ENCODE peak calls at places on chromosomes 11 and 22, in four cellular contexts. One of them, this sample, is unnamed.

GRCh38 chr11:62574363-62575057 is 819 bp upstream of the EEF1G start:
- DNase-seq in K562: peak; percentile 52
- DNase-seq in HCT116: no peak
- DNase-seq in HepG2: no peak
- DNase-seq in this sample: no peak

GRCh38 chr22:26949193-26949592 is 291.8 kb downstream of the MIAT start:
- DNase-seq in HCT116: no peak
- DNase-seq in HepG2: no peak
- DNase-seq in K562: no peak
- DNase-seq in this sample: no peak

GRCh38 chr11:8698917-8699441 is 16.4 kb downstream of the RPL27A start:
- DNase-seq in HepG2: no peak
- DNase-seq in K562: no peak
- DNase-seq in HCT116: no peak
- DNase-seq in this sample: no peak

GRCh38 chr11:118175031-118175531 is 1.4 kb downstream of the SCN2B start:
- DNase-seq in HCT116: no peak
- DNase-seq in K562: no peak
- DNase-seq in HepG2: peak; percentile 83
- DNase-seq in this sample: no peak

GRCh38 chr11:20367313-20367948 is 3.9 kb downstream of the HTATIP2 start:
- DNase-seq in HCT116: peak; percentile 64
- DNase-seq in K562: peak; percentile 69
- DNase-seq in HepG2: peak; percentile 24
- DNase-seq in this sample: peak; percentile 82

GRCh38 chr22:40525250-40525884 is 111.2 kb downstream of the MRTFA start:
- DNase-seq in HCT116: no peak
- DNase-seq in HepG2: peak; percentile 31
- DNase-seq in K562: peak; percentile 20
- DNase-seq in this sample: no peak

GRCh38 chr11:130448416-130449068 is at the start of gene ADAMTS15:
- DNase-seq in K562: no peak
- DNase-seq in HCT116: peak; percentile 51
- DNase-seq in HepG2: peak; percentile 9
- DNase-seq in this sample: no peak

GRCh38 chr22:37193629-37194191 is 5.7 kb upstream of the C1QTNF6 start:
- DNase-seq in K562: peak; percentile 20
- DNase-seq in HepG2: peak; percentile 43
- DNase-seq in HCT116: no peak
- DNase-seq in this sample: no peak

GRCh38 chr11:105000797-105001196 is 22.2 kb downstream of the CASP5 start:
- DNase-seq in HepG2: no peak
- DNase-seq in K562: peak; percentile 22
- DNase-seq in HCT116: peak; percentile 19
- DNase-seq in this sample: peak; percentile 8

GRCh38 chr11:43922974-43923326 is 19.5 kb upstream of the C11orf96 start:
- DNase-seq in HepG2: no peak
- DNase-seq in K562: no peak
- DNase-seq in HCT116: no peak
- DNase-seq in this sample: no peak

GRCh38 chr11:111918390-111919256 is at the start of gene C11orf52:
- DNase-seq in HepG2: peak; percentile 89
- DNase-seq in HCT116: peak; percentile 79
- DNase-seq in K562: no peak
- DNase-seq in this sample: no peak

GRCh38 chr11:125301301-125301700 is 136.8 kb downstream of the PKNOX2 start:
- DNase-seq in K562: no peak
- DNase-seq in HCT116: no peak
- DNase-seq in HepG2: no peak
- DNase-seq in this sample: no peak

GRCh38 chr11:129278586-129279319 is 86.6 kb upstream of the ARHGAP32 start:
- DNase-seq in K562: no peak
- DNase-seq in HepG2: no peak
- DNase-seq in HCT116: no peak
- DNase-seq in this sample: no peak

GRCh38 chr22:45452565-45453449 is 39.3 kb downstream of the RIBC2 start:
- DNase-seq in HCT116: no peak
- DNase-seq in HepG2: no peak
- DNase-seq in K562: no peak
- DNase-seq in this sample: no peak

GRCh38 chr11:57560146-57560545 is 7.3 kb downstream of the UBE2L6 start:
- DNase-seq in K562: no peak
- DNase-seq in HepG2: no peak
- DNase-seq in HCT116: no peak
- DNase-seq in this sample: no peak

GRCh38 chr22:32823024-32823730 is 21.7 kb downstream of the TIMP3 start:
- DNase-seq in K562: peak; percentile 48
- DNase-seq in HCT116: peak; percentile 43
- DNase-seq in HepG2: peak; percentile 62
- DNase-seq in this sample: no peak

GRCh38 chr11:83162377-83162776 is 5.4 kb downstream of the PCF11 start:
- DNase-seq in HepG2: no peak
- DNase-seq in K562: no peak
- DNase-seq in HCT116: no peak
- DNase-seq in this sample: no peak

GRCh38 chr11:126103150-126103549 is 40.5 kb upstream of the CDON start:
- DNase-seq in K562: no peak
- DNase-seq in HepG2: no peak
- DNase-seq in HCT116: no peak
- DNase-seq in this sample: no peak

GRCh38 chr11:70233511-70233919 is 30.4 kb downstream of the FADD start:
- DNase-seq in HCT116: peak; percentile 98
- DNase-seq in HepG2: peak; percentile 58
- DNase-seq in K562: peak; percentile 33
- DNase-seq in this sample: peak; percentile 98

GRCh38 chr11:30545507-30545906 is 40.6 kb downstream of the MPPED2 start:
- DNase-seq in HCT116: no peak
- DNase-seq in K562: no peak
- DNase-seq in HepG2: peak; percentile 11
- DNase-seq in this sample: no peak

GRCh38 chr11:108872781-108873291 is 208.0 kb downstream of the DDX10 start:
- DNase-seq in K562: no peak
- DNase-seq in HCT116: no peak
- DNase-seq in HepG2: no peak
- DNase-seq in this sample: no peak
- TF ChIP-seq SIN3A in K562: no peak
- TF ChIP-seq SIN3A in HCT116: no peak
- TF ChIP-seq SIN3A in HepG2: no peak
- TF ChIP-seq SIN3A in this sample: no peak

DNA sequence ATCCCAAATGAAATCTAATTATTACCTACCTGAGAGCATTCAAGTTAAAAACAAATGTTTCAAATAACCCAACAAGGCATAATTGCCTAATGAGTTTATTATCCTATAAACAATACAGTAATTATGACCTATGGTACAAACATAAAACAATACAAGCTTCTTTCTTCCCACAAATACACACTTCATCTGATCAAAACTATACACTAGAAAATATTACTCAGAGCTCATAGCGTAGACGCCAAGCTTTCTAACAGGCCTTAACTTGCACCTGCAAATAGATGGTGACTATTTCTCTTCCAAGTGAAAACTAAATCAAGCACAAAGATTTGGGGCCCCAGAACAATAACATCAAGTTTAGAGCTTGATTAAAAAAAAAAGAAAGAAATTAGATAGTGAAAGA is 78.1 kb downstream of the SOX6 start:
- DNase-seq in HepG2: no peak
- DNase-seq in K562: no peak
- DNase-seq in HCT116: no peak
- DNase-seq in this sample: no peak
- TF ChIP-seq TCF7L2 in HepG2: no peak
- TF ChIP-seq TCF7L2 in K562: no peak
- TF ChIP-seq TCF7L2 in HCT116: no peak
- TF ChIP-seq TCF7L2 in this sample: no peak

DNA sequence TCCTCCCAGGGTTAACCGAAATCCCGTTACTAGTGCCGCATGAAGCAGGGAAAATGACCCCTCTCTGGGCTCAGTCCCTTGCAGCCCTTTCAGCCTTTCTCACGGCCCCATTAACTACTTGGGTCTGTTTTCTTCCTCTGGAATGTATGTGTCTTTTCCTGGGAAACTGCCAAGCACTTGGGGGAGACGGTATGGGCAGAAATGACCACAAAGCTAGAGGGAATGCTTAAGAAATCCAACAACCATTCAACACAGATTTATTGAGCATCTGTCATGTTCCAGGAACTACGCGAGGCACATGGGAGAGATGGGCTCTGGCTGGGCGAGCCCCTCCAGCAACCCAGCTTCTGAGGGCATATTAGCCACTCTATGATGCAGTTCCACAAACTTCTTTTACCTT is 462.6 kb downstream of the BUD13 start:
- DNase-seq in HCT116: no peak
- DNase-seq in HepG2: no peak
- DNase-seq in K562: no peak
- DNase-seq in this sample: no peak
- H3K4me3 ChIP-seq in HCT116: no peak overlapping the region
- H3K4me3 ChIP-seq in HepG2: no peak overlapping the region
- H3K4me3 ChIP-seq in K562: no peak overlapping the region
- H3K4me3 ChIP-seq in this sample: no peak overlapping the region

GRCh38 chr22:48692734-48693376 is 1134.8 kb downstream of the BRD1 start:
- DNase-seq in HCT116: no peak
- DNase-seq in HepG2: peak; percentile 73
- DNase-seq in K562: no peak
- DNase-seq in this sample: no peak
- TF ChIP-seq SIN3A in HCT116: no peak
- TF ChIP-seq SIN3A in HepG2: no peak
- TF ChIP-seq SIN3A in K562: no peak
- TF ChIP-seq SIN3A in this sample: no peak

GRCh38 chr11:34536056-34536455 is 22.5 kb upstream of the ELF5 start:
- DNase-seq in HCT116: no peak
- DNase-seq in K562: no peak
- DNase-seq in HepG2: no peak
- DNase-seq in this sample: no peak
- TF ChIP-seq TCF7L2 in HCT116: no peak
- TF ChIP-seq TCF7L2 in K562: no peak
- TF ChIP-seq TCF7L2 in HepG2: no peak
- TF ChIP-seq TCF7L2 in this sample: no peak

GRCh38 chr11:75524576-75525432 is 937 bp downstream of the GDPD5 start:
- DNase-seq in K562: peak; percentile 57
- DNase-seq in HepG2: no peak
- DNase-seq in HCT116: no peak
- DNase-seq in this sample: no peak

GRCh38 chr11:75525433-75526191 is at the start of gene GDPD5:
- DNase-seq in HepG2: peak; percentile 76
- DNase-seq in K562: peak; percentile 97
- DNase-seq in HCT116: peak; percentile 58
- DNase-seq in this sample: no peak

GRCh38 chr11:75522645-75523044 is 3.1 kb downstream of the GDPD5 start:
- DNase-seq in HCT116: no peak
- DNase-seq in K562: no peak
- DNase-seq in HepG2: no peak
- DNase-seq in this sample: no peak

GRCh38 chr11:75523811-75524401 is 1.8 kb downstream of the GDPD5 start:
- DNase-seq in HCT116: no peak
- DNase-seq in K562: no peak
- DNase-seq in HepG2: peak; percentile 87
- DNase-seq in this sample: no peak

DNA sequence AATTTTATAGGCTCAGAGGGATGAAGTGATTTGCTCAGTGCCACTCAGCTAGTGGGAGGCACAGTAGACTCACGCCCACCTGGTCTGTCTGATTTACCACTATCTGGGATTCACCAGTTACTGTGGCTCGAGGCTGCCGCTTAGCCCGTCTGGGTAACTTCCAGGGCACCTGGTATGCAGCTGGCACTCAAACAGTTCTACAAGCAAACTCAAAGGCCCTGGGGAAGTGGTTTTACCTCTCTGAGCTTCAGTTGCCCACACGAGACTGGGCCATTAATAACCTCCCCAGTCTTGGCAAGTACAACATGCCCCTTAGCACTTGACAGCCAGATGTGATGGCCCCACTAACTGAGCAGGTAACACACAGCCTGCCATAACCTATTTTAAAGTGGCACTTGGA is 2.6 kb downstream of the GDPD5 start:
- DNase-seq in K562: no peak
- DNase-seq in HepG2: no peak
- DNase-seq in HCT116: no peak
- DNase-seq in this sample: no peak
- H3K4me3 ChIP-seq in K562: no peak overlapping the region
- H3K4me3 ChIP-seq in HepG2: peak overlapping the region; percentile 79
- H3K4me3 ChIP-seq in HCT116: no peak overlapping the region
- H3K4me3 ChIP-seq in this sample: no peak overlapping the region

This sample was measured in Panc1.